ENCODE peak calls at places on chromosomes 6 and 20, in eight cellular contexts. K is IMR-90; U is fibroblast of pulmonary artery; M is HT1080; F is left ventricle myocardium inferior; I is OCI-M1; E is activated naive CD8-positive, alpha-beta T cell treated with anti-CD3 and anti-CD28 coated beads, Interleukin-2, amount 50 U/mL, for 24 hours; N is fibroblast of mammary gland. Q is an unnamed sample.

GRCh38 chr20:14632906-14633305 is 295.5 kb upstream of the FLRT3 start:
- DNase-seq in K (no peak), U (peak; percentile 27), M (peak; percentile 7), F (peak; percentile 14), I (peak; percentile 31), E (no peak), N (peak; percentile 48), Q (no peak)

GRCh38 chr6:160032538-160032937 is 63.7 kb downstream of the IGF2R start:
- DNase-seq in K (no peak), U (no peak), M (no peak), F (no peak), I (no peak), E (no peak), N (no peak), Q (no peak)

GRCh38 chr6:13203145-13203544 is 125.2 kb downstream of the TBC1D7 start:
- DNase-seq in K (no peak), U (no peak), M (no peak), F (no peak), I (peak; percentile 13), E (no peak), N (no peak), Q (no peak)

GRCh38 chr6:160279850-160280249 is 21.2 kb upstream of the SLC22A2 start:
- DNase-seq in K (no peak), U (peak; percentile 31), M (peak; percentile 21), F (no peak), I (no peak), E (no peak), N (peak; percentile 60), Q (no peak)

GRCh38 chr6:112237066-112237465 is 17.3 kb downstream of the LAMA4 start:
- DNase-seq in K (no peak), U (peak; percentile 85), M (no peak), F (no peak), I (no peak), E (no peak), N (peak; percentile 52), Q (no peak)

GRCh38 chr20:57211949-57212889 is 54.2 kb downstream of the BMP7 start:
- DNase-seq in K (peak; percentile 84), U (peak; percentile 69), M (peak; percentile 91), F (peak; percentile 41), I (no peak), E (no peak), N (peak; percentile 84), Q (peak; percentile 68)

GRCh38 chr6:170438402-170438753 is 114.7 kb downstream of the PSMB1 start:
- DNase-seq in K (peak; percentile 99), U (peak; percentile 97), M (peak; percentile 98), F (peak; percentile 77), I (peak; percentile 49), E (peak; percentile 50), N (peak; percentile 99), Q (peak; percentile 80)

GRCh38 chr20:46767127-46767761 is 57.8 kb downstream of the SLC2A10 start:
- DNase-seq in K (peak; percentile 36), U (peak; percentile 48), M (no peak), F (no peak), I (peak; percentile 57), E (peak; percentile 17), N (peak; percentile 53), Q (no peak)

GRCh38 chr20:31517373-31517772 is 3.1 kb downstream of the HM13 start:
- DNase-seq in K (peak; percentile 58), U (peak; percentile 62), M (peak; percentile 59), F (peak; percentile 25), I (peak; percentile 30), E (no peak), N (peak; percentile 82), Q (no peak)

GRCh38 chr6:126983779-126984178 is 134.7 kb upstream of the RSPO3 start:
- DNase-seq in K (no peak), U (no peak), M (no peak), F (no peak), I (no peak), E (no peak), N (no peak), Q (no peak)

GRCh38 chr6:157464653-157465535 is 83.9 kb downstream of the ZDHHC14 start:
- DNase-seq in K (no peak), U (no peak), M (no peak), F (no peak), I (no peak), E (no peak), N (no peak), Q (no peak)

Q was measured in uterus.